ENCODE peak calls at places on chromosomes 6 and 20, in five cellular contexts. B, Y, I, R and T are unnamed samples.

GRCh38 chr20:38665094-38665493 is 59.2 kb upstream of the SLC32A1 start:
- DNase-seq in B (no peak), Y (no peak), I (no peak), R (no peak), T (no peak)

GRCh38 chr20:36273414-36274247 is 32.5 kb upstream of the DLGAP4 start:
- DNase-seq in B (peak; percentile 47), Y (peak; percentile 30), I (no peak), R (no peak), T (peak; percentile 44)

GRCh38 chr6:168208854-168209253 is 110.7 kb downstream of the DACT2 start:
- DNase-seq in B (peak; percentile 26), Y (no peak), I (peak; percentile 95), R (no peak), T (peak; percentile 94)

GRCh38 chr6:170095273-170095976 is 195.5 kb downstream of the DLL1 start:
- DNase-seq in B (peak; percentile 74), Y (no peak), I (peak; percentile 19), R (no peak), T (no peak)

GRCh38 chr6:124676033-124676432 is 286.2 kb upstream of the RNF217 start:
- DNase-seq in B (no peak), Y (no peak), I (no peak), R (no peak), T (no peak)

GRCh38 chr6:85494551-85495337 is 44.9 kb downstream of the NT5E start:
- DNase-seq in B (no peak), Y (no peak), I (no peak), R (no peak), T (no peak)

GRCh38 chr6:29624520-29624961 is 8.4 kb downstream of the GABBR1 start:
- DNase-seq in B (no peak), Y (peak; percentile 88), I (peak; percentile 45), R (no peak), T (peak; percentile 58)

GRCh38 chr6:30691208-30691872 is 556 bp upstream of the NRM start:
- DNase-seq in B (no peak), Y (peak; percentile 54), I (no peak), R (no peak), T (peak; percentile 52)

GRCh38 chr6:133835901-133836300 is 53.0 kb upstream of the TCF21 start:
- DNase-seq in B (no peak), Y (no peak), I (no peak), R (no peak), T (no peak)

GRCh38 chr6:43267619-43268347 is 24.5 kb downstream of the TTBK1 start:
- DNase-seq in B (no peak), Y (no peak), I (no peak), R (peak; percentile 56), T (peak; percentile 28)

GRCh38 chr6:135008941-135009290 is 45.7 kb downstream of the HBS1L start:
- DNase-seq in B (no peak), Y (no peak), I (no peak), R (no peak), T (no peak)

GRCh38 chr6:158575550-158575949 is 15.7 kb downstream of the TMEM181 start:
- DNase-seq in B (no peak), Y (no peak), I (no peak), R (no peak), T (no peak)

GRCh38 chr6:145561095-145561820 is 174.1 kb downstream of the EPM2A start:
- DNase-seq in B (no peak), Y (no peak), I (no peak), R (no peak), T (no peak)

GRCh38 chr6:48611332-48611731 is 500.3 kb upstream of the PTCHD4 start:
- DNase-seq in B (no peak), Y (no peak), I (no peak), R (no peak), T (no peak)

GRCh38 chr6:93417421-93417996 is 1.9 kb downstream of the EPHA7 start:
- DNase-seq in B (peak; percentile 40), Y (peak; percentile 74), I (no peak), R (no peak), T (no peak)

GRCh38 chr20:59994697-59995122 is 36.5 kb downstream of the CDH26 start:
- DNase-seq in B (no peak), Y (peak; percentile 7), I (peak; percentile 96), R (no peak), T (peak; percentile 93)

GRCh38 chr6:113649276-113649675 is 207.9 kb upstream of the MARCKS start:
- DNase-seq in B (no peak), Y (no peak), I (no peak), R (no peak), T (no peak)

GRCh38 chr6:62640749-62641148 is 354.7 kb upstream of the KHDRBS2 start:
- DNase-seq in B (no peak), Y (peak; percentile 1), I (no peak), R (no peak), T (no peak)

GRCh38 chr6:80658926-80659325 is 552.5 kb downstream of the BCKDHB start:
- DNase-seq in B (no peak), Y (no peak), I (no peak), R (no peak), T (no peak)

GRCh38 chr6:151962246-151962846 is 154.9 kb downstream of the ESR1 start:
- DNase-seq in B (no peak), Y (no peak), I (no peak), R (no peak), T (no peak)

GRCh38 chr6:14450133-14451040 is 332.8 kb downstream of the CD83 start:
- DNase-seq in B (no peak), Y (peak; percentile 87), I (no peak), R (no peak), T (no peak)

GRCh38 chr20:25136643-25137559 is 55.0 kb upstream of the VSX1 start:
- DNase-seq in B (peak; percentile 93), Y (no peak), I (no peak), R (peak; percentile 59), T (no peak)

GRCh38 chr20:43849496-43850197 is 65.0 kb upstream of the TOX2 start:
- DNase-seq in B (no peak), Y (no peak), I (no peak), R (peak; percentile 54), T (no peak)

GRCh38 chr20:22904905-22905304 is 130.2 kb upstream of the SSTR4 start:
- DNase-seq in B (no peak), Y (no peak), I (no peak), R (no peak), T (no peak)

GRCh38 chr20:30487947-30488926 is 769.2 kb upstream of the DEFB115 start:
- DNase-seq in B (peak; percentile 36), Y (no peak), I (no peak), R (no peak), T (peak; percentile 43)

GRCh38 chr20:59938221-59938620 is 1.9 kb downstream of the PPP1R3D start:
- DNase-seq in B (no peak), Y (no peak), I (no peak), R (peak; percentile 2), T (no peak)

GRCh38 chr6:82144852-82145332 is 102.7 kb downstream of the IBTK start:
- DNase-seq in B (peak; percentile 79), Y (peak; percentile 86), I (no peak), R (peak; percentile 83), T (peak; percentile 17)

GRCh38 chr6:108463789-108464188 is 96.9 kb upstream of the FOXO3 start:
- DNase-seq in B (no peak), Y (no peak), I (no peak), R (no peak), T (no peak)

GRCh38 chr6:157548635-157549467 is 167.9 kb downstream of the ZDHHC14 start:
- DNase-seq in B (no peak), Y (no peak), I (no peak), R (peak; percentile 38), T (no peak)

GRCh38 chr6:96775727-96776400 is 61.4 kb downstream of the GPR63 start:
- DNase-seq in B (no peak), Y (no peak), I (no peak), R (no peak), T (no peak)

GRCh38 chr6:43969158-43969981 is 157.9 kb downstream of the MRPL14 start:
- DNase-seq in B (peak; percentile 48), Y (no peak), I (peak; percentile 17), R (no peak), T (no peak)

DNA sequence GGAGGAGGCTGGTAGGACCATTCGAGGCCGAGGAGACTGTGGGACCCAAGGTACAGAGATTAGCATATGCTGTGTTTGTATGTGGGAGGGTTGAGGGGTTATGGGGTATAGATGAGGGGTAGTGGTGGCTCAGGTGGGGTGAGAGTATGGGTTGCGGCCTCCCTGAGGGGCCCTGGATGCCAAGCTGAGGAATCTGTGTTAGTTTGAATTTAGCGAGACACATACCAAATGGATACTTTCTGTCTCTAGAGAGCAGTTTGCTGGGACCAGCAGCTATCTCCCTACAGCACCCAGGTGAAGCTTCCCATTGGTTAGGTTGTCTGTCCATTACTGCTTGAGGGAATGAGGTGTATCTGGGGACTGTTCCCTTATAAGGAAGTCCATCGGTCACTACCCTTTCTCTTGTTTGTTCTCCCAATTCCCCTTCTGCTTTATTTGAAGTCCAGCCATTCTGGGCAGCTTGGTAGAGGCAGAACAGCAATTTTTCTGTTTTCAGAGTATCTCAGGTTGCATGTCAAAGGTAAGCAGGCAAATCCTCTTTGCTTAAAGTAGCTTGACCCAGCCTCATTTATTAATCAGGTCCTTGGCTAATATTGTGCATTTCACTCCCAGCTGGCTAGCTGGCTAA is 15.2 kb downstream of the CHMP4B start:
- DNase-seq in B (no peak), Y (no peak), I (peak; percentile 67), R (no peak), T (peak; percentile 80)
- H3K27ac ChIP-seq in B (no peak overlapping the region), Y (no peak overlapping the region), I (no peak overlapping the region), R (no peak overlapping the region), T (peak overlapping the region; percentile 65)

GRCh38 chr20:35021831-35022230 is 66.2 kb downstream of the MYH7B start:
- DNase-seq in B (no peak), Y (no peak), I (no peak), R (no peak), T (no peak)
- H3K27ac ChIP-seq in B (no peak overlapping the region), Y (no peak overlapping the region), I (no peak overlapping the region), R (no peak overlapping the region), T (no peak overlapping the region)

DNA sequence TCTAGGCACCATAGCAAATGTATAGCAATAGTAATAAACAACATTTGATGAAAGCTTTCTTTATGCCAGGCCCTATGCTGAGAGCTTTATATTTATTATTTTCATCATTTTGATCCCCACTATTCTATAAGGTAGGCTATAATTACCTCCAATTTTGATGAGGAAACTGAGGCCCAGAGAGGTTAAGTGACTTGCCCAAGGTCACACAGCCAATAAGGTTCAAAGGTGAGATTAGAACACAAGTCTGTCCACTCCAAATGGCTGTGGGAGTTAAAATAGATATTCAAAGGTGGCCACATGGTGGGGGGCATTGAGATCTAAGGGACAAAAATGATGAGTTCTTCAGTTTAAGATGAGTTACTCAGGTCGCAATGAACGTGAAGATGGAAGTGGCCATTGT is 269.9 kb downstream of the BMP7 start:
- DNase-seq in B (no peak), Y (no peak), I (no peak), R (no peak), T (no peak)
- H3K27ac ChIP-seq in B (no peak overlapping the region), Y (no peak overlapping the region), I (no peak overlapping the region), R (no peak overlapping the region), T (no peak overlapping the region)

GRCh38 chr6:163412345-163412744 is 2.2 kb upstream of the QKI start:
- DNase-seq in B (no peak), Y (no peak), I (no peak), R (no peak), T (no peak)
- H3K27ac ChIP-seq in B (no peak overlapping the region), Y (no peak overlapping the region), I (no peak overlapping the region), R (peak overlapping the region; percentile 95), T (no peak overlapping the region)